ENCODE peak calls at places on chromosome 21, in four cellular contexts. T is endodermal cell, X is HFF-Myc, J is BJ. E is an unnamed sample.

GRCh38 chr21:16264314-16264713 is 534.5 kb downstream of the USP25 start:
- DNase-seq in T (no peak), X (no peak), J (no peak), E (peak)

GRCh38 chr21:20882462-20883415 is 115.5 kb upstream of the NCAM2 start:
- DNase-seq in T (peak), X (peak), J (no peak), E (peak)

GRCh38 chr21:44428281-44428942 is 26.9 kb upstream of the LRRC3 start:
- DNase-seq in T (peak), X (no peak), J (no peak), E (no peak)

GRCh38 chr21:16124397-16125130 is 394.8 kb downstream of the USP25 start:
- DNase-seq in T (no peak), X (peak), J (peak), E (peak)

GRCh38 chr21:41500354-41500753 is 7.6 kb downstream of the TMPRSS2 start:
- DNase-seq in T (no peak), X (no peak), J (no peak), E (no peak)

GRCh38 chr21:44498965-44499560 is 40.9 kb downstream of the KRTAP10-1 start:
- DNase-seq in T (peak), X (no peak), J (no peak), E (no peak)

GRCh38 chr21:28922368-28922767 is 70.3 kb downstream of the LTN1 start:
- DNase-seq in T (peak), X (no peak), J (no peak), E (no peak)

GRCh38 chr21:16841917-16842316 is 670.9 kb upstream of the CXADR start:
- DNase-seq in T (no peak), X (no peak), J (no peak), E (no peak)

GRCh38 chr21:20647603-20648002 is 350.6 kb upstream of the NCAM2 start:
- DNase-seq in T (no peak), X (peak), J (no peak), E (no peak)

GRCh38 chr21:31218830-31219608 is 125.0 kb downstream of the TIAM1 start:
- DNase-seq in T (peak), X (no peak), J (no peak), E (peak)

GRCh38 chr21:41508415-41509205 is 652 bp upstream of the TMPRSS2 start:
- DNase-seq in T (no peak), X (no peak), J (no peak), E (no peak)

GRCh38 chr21:41812679-41813078 is 45.8 kb upstream of the RIPK4 start:
- DNase-seq in T (no peak), X (no peak), J (no peak), E (no peak)

GRCh38 chr21:17428484-17428869 is 84.4 kb upstream of the CXADR start:
- DNase-seq in T (no peak), X (no peak), J (no peak), E (no peak)

GRCh38 chr21:32803651-32804050 is 32.1 kb upstream of the PAXBP1 start:
- DNase-seq in T (no peak), X (no peak), J (no peak), E (no peak)

GRCh38 chr21:42309753-42310213 is 5.4 kb downstream of the TFF3 start:
- DNase-seq in T (peak), X (peak), J (no peak), E (peak)

GRCh38 chr21:44353200-44353970 is at the start of gene TRPM2:
- DNase-seq in T (no peak), X (no peak), J (no peak), E (peak)

GRCh38 chr21:28516996-28517592 is 475.6 kb downstream of the LTN1 start:
- DNase-seq in T (peak), X (no peak), J (no peak), E (peak)

GRCh38 chr21:32772281-32773047 is 909 bp upstream of the PAXBP1 start:
- DNase-seq in T (no peak), X (no peak), J (no peak), E (peak)

GRCh38 chr21:42118121-42118795 is 47.1 kb downstream of the UMODL1 start:
- DNase-seq in T (no peak), X (no peak), J (no peak), E (no peak)

GRCh38 chr21:42003051-42003461 is 7.1 kb downstream of the ZBTB21 start:
- DNase-seq in T (no peak), X (no peak), J (no peak), E (peak)

GRCh38 chr21:35649186-35649585 is 411.1 kb downstream of the SETD4 start:
- DNase-seq in T (peak), X (no peak), J (no peak), E (peak)

GRCh38 chr21:44285547-44285992 is at the start of gene AIRE:
- DNase-seq in T (peak), X (no peak), J (no peak), E (no peak)

DNA sequence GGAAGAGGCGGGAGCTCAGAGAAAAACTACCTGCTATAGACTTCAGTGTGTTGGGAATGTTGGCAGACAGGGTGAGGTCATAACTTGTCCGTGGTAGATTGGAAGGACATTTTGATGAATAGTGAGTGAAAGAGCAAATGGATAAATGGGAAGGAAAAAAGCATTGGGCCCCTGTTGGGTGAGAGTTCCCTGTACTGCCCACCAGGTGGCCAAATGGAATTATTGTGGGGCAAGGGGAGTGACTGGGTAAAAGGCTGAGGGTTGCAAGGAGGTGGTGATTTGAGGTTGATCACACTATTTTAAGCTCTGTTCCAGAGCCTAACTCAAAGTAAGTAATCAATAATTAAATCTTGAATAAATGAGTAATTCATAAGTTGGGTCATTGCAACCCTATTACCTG is 60.4 kb downstream of the MRPS6 start:
- DNase-seq in T (no peak), X (no peak), J (no peak), E (no peak)
- TF ChIP-seq CTCF in T (peak), X (peak), J (peak), E (peak)

DNA sequence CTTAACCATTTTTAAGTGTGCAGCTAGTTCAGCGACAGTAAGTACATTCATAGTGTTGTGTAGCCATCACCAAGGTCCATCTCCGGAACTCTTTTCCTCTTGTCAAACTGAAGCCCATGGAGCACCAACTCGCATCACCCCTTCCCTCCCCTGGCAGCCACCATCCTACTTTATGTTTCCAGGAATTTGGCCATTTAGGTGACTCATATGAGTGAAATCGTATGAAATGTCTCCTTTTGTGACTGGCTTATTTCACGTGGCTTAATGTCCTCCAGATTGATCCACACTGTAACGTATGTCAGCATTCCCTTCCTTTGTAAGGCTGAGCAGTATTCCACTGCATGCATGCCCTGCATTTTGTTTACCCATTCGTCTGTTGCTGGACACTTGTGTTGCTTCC is 2.5 kb downstream of the COL6A2 start:
- DNase-seq in T (no peak), X (no peak), J (no peak), E (peak)
- H3K4me3 ChIP-seq in T (peak), X (peak), J (peak), E (peak)

DNA sequence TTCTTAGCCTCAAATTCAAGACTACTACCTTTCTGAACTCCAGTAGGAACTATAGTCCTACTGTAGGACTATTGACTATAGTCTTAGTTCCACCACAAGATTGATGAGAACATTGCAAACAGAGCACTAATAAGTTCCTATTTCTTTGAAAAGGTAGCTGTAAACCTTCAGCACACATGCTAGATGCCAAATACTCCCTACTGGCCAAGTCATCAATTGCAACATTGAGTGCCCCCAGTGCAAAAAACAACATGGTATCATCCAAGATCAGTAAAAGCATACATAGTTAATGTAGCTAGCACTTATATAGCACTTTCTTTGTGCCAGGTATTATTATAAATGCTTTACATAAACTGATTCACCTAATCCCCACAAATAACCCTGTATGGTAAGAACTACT is 99.8 kb downstream of the MRPL39 start:
- DNase-seq in T (no peak), X (no peak), J (no peak), E (no peak)
- TF ChIP-seq CTCF in T (peak), X (peak), J (no peak), E (no peak)

GRCh38 chr21:36709868-36710728 is 11.2 kb downstream of the SIM2 start:
- DNase-seq in T (peak), X (no peak), J (no peak), E (no peak)

GRCh38 chr21:36709030-36709867 is 10.3 kb downstream of the SIM2 start:
- DNase-seq in T (peak), X (no peak), J (no peak), E (no peak)

GRCh38 chr21:36706951-36707762 is 8.2 kb downstream of the SIM2 start:
- DNase-seq in T (peak), X (no peak), J (no peak), E (no peak)

GRCh38 chr21:36707763-36708511 is 9.0 kb downstream of the SIM2 start:
- DNase-seq in T (peak), X (no peak), J (no peak), E (no peak)

GRCh38 chr21:36708512-36709029 is 9.7 kb downstream of the SIM2 start:
- DNase-seq in T (no peak), X (no peak), J (no peak), E (no peak)
- H3K4me3 ChIP-seq in T (no peak), X (no peak), J (no peak), E (no peak)

DNA sequence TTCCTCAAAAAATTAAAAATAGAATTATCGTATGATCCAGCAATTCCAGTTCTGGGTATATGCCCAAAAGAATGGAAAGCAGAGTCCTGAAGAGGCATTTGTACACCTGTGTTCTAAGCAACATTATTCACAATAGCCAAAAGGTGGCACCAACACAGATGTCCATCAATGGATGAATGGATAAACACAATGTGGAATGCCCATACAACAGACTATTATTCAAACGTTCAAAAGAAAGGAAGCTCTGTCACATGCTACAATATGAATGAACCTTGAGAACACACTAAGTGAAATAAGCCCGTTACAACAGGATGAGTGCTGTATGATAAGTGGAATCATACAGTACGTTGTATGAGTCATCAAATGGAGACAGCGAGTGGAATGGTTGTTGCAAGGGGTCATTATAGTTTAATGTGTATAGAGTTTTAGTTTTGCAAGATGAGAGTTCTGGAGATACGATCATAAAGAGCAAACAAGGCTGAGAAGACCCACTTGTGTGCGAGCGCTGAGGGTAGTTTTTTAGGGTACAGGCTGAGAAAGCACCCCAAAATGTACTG is 80.1 kb downstream of the SH3BGR start:
- DNase-seq in T (no peak), X (no peak), J (no peak), E (no peak)
- TF ChIP-seq CTCF in T (no peak), X (no peak), J (no peak), E (no peak)

GRCh38 chr21:45941338-45941710 is 40.2 kb upstream of the COL6A1 start:
- DNase-seq in T (no peak), X (no peak), J (no peak), E (no peak)
- H3K4me3 ChIP-seq in T (no peak), X (no peak), J (no peak), E (no peak)

DNA sequence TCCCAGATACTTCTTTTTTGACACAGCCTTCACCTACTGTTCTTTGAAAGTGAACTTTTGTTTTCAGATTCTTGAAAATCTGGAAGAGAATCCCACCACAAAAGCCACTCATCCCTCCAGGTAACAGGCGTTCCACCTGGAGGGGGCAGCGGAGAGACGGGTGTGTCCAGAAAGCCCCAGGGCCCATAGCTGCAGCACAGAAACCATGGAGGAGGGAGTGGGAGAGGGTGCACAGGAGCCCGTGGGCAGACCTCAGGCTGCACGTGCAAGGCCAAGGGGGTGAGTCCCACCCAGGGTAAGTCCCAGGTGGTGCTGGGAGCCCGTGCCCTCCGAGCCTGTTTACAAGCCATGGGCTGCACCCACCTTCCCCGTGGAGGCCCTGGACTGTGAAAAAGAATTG is 86.5 kb downstream of the PSMG1 start:
- DNase-seq in T (peak), X (no peak), J (no peak), E (no peak)
- TF ChIP-seq CTCF in T (peak), X (peak), J (no peak), E (no peak)

GRCh38 chr21:38954450-38955059 is 148.8 kb downstream of the ETS2 start:
- DNase-seq in T (no peak), X (no peak), J (no peak), E (no peak)
- H3K4me3 ChIP-seq in T (no peak), X (no peak), J (no peak), E (no peak)